ENCODE peak calls at places on chromosomes 16 and 17, in seven cellular contexts. Z, P, J, G, Y, R and Q are unnamed samples.

GRCh38 chr17:2390199-2390880 is 10.5 kb downstream of the MNT start:
- DNase-seq in Y (no peak), Z (no peak), J (no peak), R (no peak), P (no peak), G (no peak), Q (no peak)

GRCh38 chr16:50547340-50547865 is 793 bp upstream of the NKD1 start:
- DNase-seq in R (no peak), Z (no peak), P (no peak), Y (peak; percentile 74), G (no peak), J (peak; percentile 75), Q (peak; percentile 72)

GRCh38 chr16:21301168-21301894 is 23.2 kb upstream of the CRYM start:
- DNase-seq in Y (no peak), P (peak; percentile 85), J (peak; percentile 48), R (peak; percentile 77), Z (no peak), G (peak; percentile 17), Q (no peak)

GRCh38 chr16:85798901-85799496 is 345 bp downstream of the EMC8 start:
- DNase-seq in Z (no peak), G (no peak), Y (no peak), R (no peak), P (peak; percentile 58), J (peak; percentile 28), Q (peak; percentile 28)

GRCh38 chr17:35879748-35880654 is at the start of gene CCL5:
- DNase-seq in J (peak; percentile 59), Z (no peak), G (no peak), R (no peak), P (no peak), Y (no peak), Q (peak; percentile 51)

GRCh38 chr17:7019839-7020519 is 2.9 kb upstream of the BCL6B start:
- DNase-seq in J (no peak), Y (no peak), R (peak; percentile 82), P (peak; percentile 53), G (no peak), Z (no peak), Q (no peak)

GRCh38 chr17:39461911-39462641 is 790 bp downstream of the CDK12 start:
- DNase-seq in G (no peak), P (peak; percentile 85), J (no peak), Y (no peak), R (no peak), Z (no peak), Q (no peak)

GRCh38 chr17:75920045-75920560 is 15.4 kb upstream of the MRPL38 start:
- DNase-seq in R (no peak), G (no peak), Y (no peak), J (no peak), P (no peak), Z (no peak), Q (no peak)

GRCh38 chr16:19294156-19294649 is 8.7 kb downstream of the CLEC19A start:
- DNase-seq in Z (no peak), R (no peak), J (peak; percentile 22), Y (no peak), P (no peak), G (no peak), Q (no peak)

GRCh38 chr16:21101631-21102420 is 48.8 kb downstream of the DNAH3 start:
- DNase-seq in Y (peak; percentile 7), Z (no peak), R (no peak), G (no peak), P (peak; percentile 12), J (no peak), Q (no peak)

GRCh38 chr17:6305613-6306360 is 129.1 kb downstream of the AIPL1 start:
- DNase-seq in R (no peak), J (no peak), P (no peak), Y (no peak), G (no peak), Z (no peak), Q (no peak)

GRCh38 chr16:14024300-14024699 is 46.8 kb upstream of the MRTFB start:
- DNase-seq in Y (no peak), Z (no peak), R (no peak), P (peak; percentile 67), J (no peak), G (no peak), Q (no peak)

GRCh38 chr17:70924776-70925175 is 755.4 kb downstream of the KCNJ2 start:
- DNase-seq in G (no peak), Y (no peak), J (no peak), Z (no peak), R (no peak), P (no peak), Q (no peak)

GRCh38 chr17:4850236-4850635 is 17.1 kb downstream of the MINK1 start:
- DNase-seq in P (no peak), R (no peak), Z (no peak), G (no peak), J (no peak), Y (no peak), Q (no peak)

GRCh38 chr16:86379505-86379846 is 130.9 kb upstream of the FOXF1 start:
- DNase-seq in Z (no peak), G (no peak), Y (no peak), R (no peak), P (peak; percentile 73), J (no peak), Q (no peak)

GRCh38 chr17:38324732-38325131 is 19.0 kb downstream of the GPR179 start:
- DNase-seq in R (no peak), P (no peak), G (no peak), J (no peak), Y (no peak), Z (no peak), Q (no peak)

GRCh38 chr17:72315514-72315913 is 194.7 kb downstream of the SOX9 start:
- DNase-seq in J (no peak), P (no peak), Z (no peak), G (no peak), R (no peak), Y (no peak), Q (no peak)

GRCh38 chr17:74099441-74100340 is 103.8 kb upstream of the RPL38 start:
- DNase-seq in P (no peak), Z (no peak), G (no peak), R (no peak), Y (no peak), J (no peak), Q (no peak)

GRCh38 chr17:64982139-64982802 is 63.0 kb upstream of the LRRC37A3 start:
- DNase-seq in P (no peak), Z (no peak), J (no peak), R (no peak), Y (no peak), G (no peak), Q (no peak)